ENCODE peak calls at places on chromosomes 11 and 22, in nine cellular contexts. P is MCF 10A; Y is GM06990; M is astrocyte of the spinal cord; F is progenitor cell of endocrine pancreas; D is left ventricle myocardium inferior; L is body of pancreas; N is CD8-positive, alpha-beta T cell; Z is Calu3. J is an unnamed sample.

GRCh38 chr11:15707971-15708370 is 593.2 kb downstream of the INSC start:
- DNase-seq in P (peak), D (peak), Z (peak), N (no peak), L (peak), M (peak), Y (no peak), F (no peak), J (no peak)

GRCh38 chr11:45857834-45858492 is 10.7 kb downstream of the CRY2 start:
- DNase-seq in N (no peak), M (peak), F (no peak), D (peak), L (peak), P (no peak), Z (no peak), Y (no peak), J (no peak)

GRCh38 chr11:73376803-73377629 is 817 bp downstream of the RELT start:
- DNase-seq in D (peak), M (peak), N (peak), P (peak), Y (peak), Z (peak), L (peak), F (peak), J (no peak)

GRCh38 chr22:43060213-43060612 is 29.0 kb downstream of the TTLL1 start:
- DNase-seq in Z (peak), D (no peak), L (no peak), F (peak), P (peak), N (no peak), M (no peak), Y (peak), J (no peak)

GRCh38 chr11:123086315-123086714 is 24.4 kb upstream of the HSPA8 start:
- DNase-seq in P (no peak), Y (no peak), M (no peak), L (no peak), N (no peak), D (no peak), F (no peak), Z (no peak), J (no peak)

GRCh38 chr11:13137778-13138400 is 128.8 kb downstream of the RASSF10 start:
- DNase-seq in P (peak), Y (no peak), Z (no peak), L (no peak), F (no peak), M (no peak), N (no peak), D (no peak), J (no peak)

GRCh38 chr22:32987081-32987631 is 71.0 kb downstream of the SYN3 start:
- DNase-seq in Z (no peak), L (no peak), D (no peak), F (no peak), N (no peak), P (peak), M (no peak), Y (no peak), J (no peak)

GRCh38 chr11:121426476-121427454 is 25.3 kb upstream of the SORL1 start:
- DNase-seq in F (peak), Z (peak), N (peak), Y (peak), D (peak), P (no peak), L (peak), M (no peak), J (no peak)

GRCh38 chr11:83649468-83649915 is 363.3 kb upstream of the CCDC90B start:
- DNase-seq in F (no peak), L (no peak), M (no peak), D (no peak), Z (no peak), N (no peak), P (no peak), Y (no peak), J (no peak)

GRCh38 chr11:60204922-60205321 is 22.0 kb upstream of the MS4A6A start:
- DNase-seq in Y (no peak), F (no peak), P (no peak), N (no peak), L (no peak), D (no peak), M (no peak), Z (no peak), J (no peak)

GRCh38 chr11:72079776-72080325 is 491 bp downstream of the NUMA1 start:
- DNase-seq in P (no peak), N (no peak), Y (no peak), M (no peak), F (no peak), Z (no peak), L (peak), D (no peak), J (no peak)

GRCh38 chr11:32792948-32793475 is 1.4 kb downstream of the CCDC73 start:
- DNase-seq in Z (peak), Y (no peak), N (peak), M (peak), P (peak), L (peak), F (peak), D (peak), J (no peak)

GRCh38 chr22:46126853-46127385 is 23.4 kb upstream of the PPARA start:
- DNase-seq in L (no peak), P (no peak), M (no peak), F (no peak), D (no peak), Z (no peak), N (no peak), Y (no peak), J (no peak)

GRCh38 chr11:109039611-109040010 is 374.7 kb downstream of the DDX10 start:
- DNase-seq in N (no peak), F (no peak), Z (no peak), L (no peak), P (peak), Y (no peak), M (no peak), D (no peak), J (no peak)

GRCh38 chr11:39361557-39361956 is 2097.9 kb downstream of the LRRC4C start:
- DNase-seq in L (no peak), N (no peak), D (no peak), F (no peak), Y (no peak), M (no peak), P (no peak), Z (no peak), J (no peak)

GRCh38 chr22:40215266-40215665 is 37.5 kb downstream of the TNRC6B start:
- DNase-seq in Z (no peak), M (no peak), P (peak), F (no peak), D (peak), N (no peak), L (peak), Y (no peak), J (no peak)

GRCh38 chr22:17994424-17995108 is 29.8 kb downstream of the MICAL3 start:
- DNase-seq in M (no peak), L (no peak), N (no peak), F (no peak), Z (no peak), Y (peak), D (no peak), P (no peak), J (no peak)

GRCh38 chr22:17910561-17911311 is 113.6 kb downstream of the MICAL3 start:
- DNase-seq in D (peak), Y (no peak), N (no peak), F (no peak), L (peak), Z (no peak), M (peak), P (peak), J (no peak)

GRCh38 chr22:47204002-47204979 is 441.8 kb downstream of the TBC1D22A start:
- DNase-seq in Z (no peak), P (no peak), N (no peak), D (no peak), Y (no peak), F (no peak), M (no peak), L (peak), J (no peak)

GRCh38 chr11:122769126-122769780 is 69.0 kb upstream of the CRTAM start:
- DNase-seq in Y (no peak), P (peak), F (no peak), N (no peak), L (no peak), Z (no peak), M (peak), D (no peak), J (no peak)

GRCh38 chr11:77800445-77800844 is 20.1 kb downstream of the RSF1 start:
- DNase-seq in F (no peak), M (no peak), N (no peak), Y (no peak), P (no peak), Z (no peak), D (no peak), L (no peak), J (no peak)

GRCh38 chr22:50498322-50498861 is 9.1 kb downstream of the LMF2 start:
- DNase-seq in M (peak), F (no peak), D (no peak), Y (no peak), L (peak), Z (peak), P (peak), N (peak), J (no peak)

GRCh38 chr11:46367244-46367915 is 14.1 kb upstream of the MDK start:
- DNase-seq in P (peak), N (peak), Z (peak), L (peak), D (peak), M (peak), F (peak), Y (peak), J (no peak)

GRCh38 chr11:76658651-76659650 is 11.6 kb downstream of the LRRC32 start:
- DNase-seq in D (no peak), Z (no peak), M (no peak), L (no peak), N (no peak), Y (no peak), P (no peak), F (no peak), J (no peak)

GRCh38 chr11:106813803-106814202 is 204.5 kb downstream of the GUCY1A2 start:
- DNase-seq in L (no peak), N (no peak), D (no peak), M (no peak), F (no peak), P (no peak), Y (no peak), Z (no peak), J (no peak)

GRCh38 chr11:113562981-113563461 is 87.8 kb upstream of the DRD2 start:
- DNase-seq in L (no peak), P (no peak), D (no peak), M (no peak), Z (no peak), N (no peak), Y (no peak), F (no peak), J (no peak)

GRCh38 chr11:4061700-4062099 is 32.9 kb upstream of the RRM1 start:
- DNase-seq in N (no peak), Y (no peak), P (no peak), L (no peak), F (no peak), M (no peak), D (no peak), Z (no peak), J (no peak)

GRCh38 chr11:106077609-106078517 is at the start of gene AASDHPPT:
- DNase-seq in N (no peak), P (peak), Y (no peak), Z (peak), L (peak), D (no peak), M (peak), F (no peak), J (no peak)

GRCh38 chr11:44426958-44427357 is 117.0 kb upstream of the ALX4 start:
- DNase-seq in L (no peak), Y (no peak), D (no peak), F (no peak), M (no peak), Z (no peak), N (no peak), P (no peak), J (no peak)

GRCh38 chr11:44426119-44426518 is 116.2 kb upstream of the ALX4 start:
- DNase-seq in D (no peak), Z (no peak), Y (no peak), P (no peak), N (no peak), F (no peak), M (no peak), L (no peak), J (no peak)

GRCh38 chr11:44434191-44434590 is 124.3 kb upstream of the ALX4 start:
- DNase-seq in Y (no peak), D (no peak), P (no peak), F (no peak), Z (no peak), M (no peak), N (no peak), L (no peak), J (no peak)

GRCh38 chr11:44427432-44427831 is 117.5 kb upstream of the ALX4 start:
- DNase-seq in M (no peak), N (no peak), L (no peak), F (no peak), Z (peak), P (peak), D (no peak), Y (no peak), J (no peak)

GRCh38 chr11:44430140-44430539 is 120.2 kb upstream of the ALX4 start:
- DNase-seq in P (peak), D (no peak), Y (no peak), F (no peak), Z (no peak), M (no peak), N (no peak), L (no peak), J (no peak)
- TF ChIP-seq CTCF in P (no peak), D (no peak), Y (no peak), F (no peak), Z (no peak), M (no peak), N (no peak), L (no peak), J (no peak)

GRCh38 chr11:34084637-34085036 is 20.8 kb upstream of the NAT10 start:
- DNase-seq in Z (no peak), P (no peak), Y (no peak), D (no peak), N (no peak), M (no peak), L (no peak), F (no peak), J (no peak)

GRCh38 chr11:34091825-34092224 is 13.6 kb upstream of the NAT10 start:
- DNase-seq in F (no peak), N (no peak), M (no peak), L (no peak), P (no peak), Y (no peak), D (no peak), Z (no peak), J (no peak)

GRCh38 chr11:34086554-34087278 is 18.7 kb upstream of the NAT10 start:
- DNase-seq in Y (no peak), F (no peak), P (no peak), D (no peak), M (peak), L (no peak), Z (no peak), N (no peak), J (no peak)
- TF ChIP-seq CTCF in Y (no peak), F (no peak), P (no peak), D (no peak), M (no peak), L (no peak), Z (no peak), N (no peak), J (no peak)

DNA sequence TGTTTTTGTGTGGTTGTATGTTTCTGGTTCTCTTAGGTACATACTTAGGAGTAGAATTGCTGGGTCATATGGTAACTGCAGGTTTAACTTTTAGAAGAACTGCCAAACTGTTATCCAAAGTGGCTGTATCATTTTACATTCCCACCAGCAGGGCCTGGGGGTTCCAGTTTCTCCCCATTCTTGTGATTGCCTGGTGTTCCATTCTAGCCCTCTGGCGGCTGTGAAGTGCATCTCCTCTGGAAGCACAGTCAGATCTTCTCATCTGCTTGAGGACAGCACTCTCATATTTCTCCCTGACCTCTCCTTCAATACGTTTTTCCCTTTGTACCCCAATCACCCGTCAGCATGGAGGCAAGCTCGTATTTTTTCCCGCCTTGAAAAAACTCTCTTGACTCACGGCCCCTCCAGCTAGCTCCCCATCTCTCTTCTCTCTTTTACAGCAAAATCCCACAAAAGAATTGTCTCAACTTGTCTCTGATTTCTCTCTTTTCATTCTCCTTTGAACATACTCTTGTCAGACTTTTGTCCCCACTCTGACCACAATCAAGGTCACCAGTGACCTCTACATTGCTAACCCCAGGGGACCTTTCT is 56.8 kb upstream of the THY1 start:
- DNase-seq in M (peak), N (no peak), L (no peak), D (no peak), Z (no peak), F (no peak), P (peak), Y (no peak), J (no peak)
- TF ChIP-seq CTCF in M (peak), N (no peak), L (no peak), D (peak), Z (no peak), F (peak), P (no peak), Y (peak), J (no peak)

GRCh38 chr11:25612806-25613205 is 719.1 kb upstream of the ANO3 start:
- DNase-seq in N (no peak), Z (no peak), D (no peak), F (no peak), P (no peak), M (no peak), Y (no peak), L (no peak), J (no peak)

GRCh38 chr11:25615841-25616240 is 716.1 kb upstream of the ANO3 start:
- DNase-seq in F (no peak), L (no peak), Y (no peak), N (no peak), D (no peak), M (no peak), Z (no peak), P (no peak), J (no peak)

GRCh38 chr11:25613899-25614298 is 718.0 kb upstream of the ANO3 start:
- DNase-seq in L (no peak), P (no peak), Z (no peak), F (no peak), Y (no peak), D (no peak), M (no peak), N (no peak), J (no peak)

GRCh38 chr11:25615076-25615475 is 716.9 kb upstream of the ANO3 start:
- DNase-seq in N (no peak), Y (no peak), P (no peak), L (no peak), F (no peak), M (no peak), Z (no peak), D (no peak), J (no peak)
- TF ChIP-seq CTCF in N (no peak), Y (no peak), P (no peak), L (no peak), F (no peak), M (no peak), Z (no peak), D (no peak), J (no peak)

GRCh38 chr22:35352214-35353111 is 28.4 kb upstream of the HMOX1 start:
- DNase-seq in N (peak), Y (peak), Z (peak), L (peak), P (no peak), M (no peak), D (peak), F (no peak), J (peak)
- TF ChIP-seq CTCF in N (peak), Y (peak), Z (peak), L (no peak), P (no peak), M (no peak), D (no peak), F (peak), J (no peak)

GRCh38 chr11:11148104-11148509 is 204.9 kb downstream of the CSNK2A3 start:
- DNase-seq in P (peak), N (no peak), D (peak), F (no peak), L (peak), M (peak), Z (peak), Y (no peak), J (no peak)
- TF ChIP-seq CTCF in P (no peak), N (no peak), D (peak), F (peak), L (no peak), M (peak), Z (no peak), Y (peak), J (peak)

DNA sequence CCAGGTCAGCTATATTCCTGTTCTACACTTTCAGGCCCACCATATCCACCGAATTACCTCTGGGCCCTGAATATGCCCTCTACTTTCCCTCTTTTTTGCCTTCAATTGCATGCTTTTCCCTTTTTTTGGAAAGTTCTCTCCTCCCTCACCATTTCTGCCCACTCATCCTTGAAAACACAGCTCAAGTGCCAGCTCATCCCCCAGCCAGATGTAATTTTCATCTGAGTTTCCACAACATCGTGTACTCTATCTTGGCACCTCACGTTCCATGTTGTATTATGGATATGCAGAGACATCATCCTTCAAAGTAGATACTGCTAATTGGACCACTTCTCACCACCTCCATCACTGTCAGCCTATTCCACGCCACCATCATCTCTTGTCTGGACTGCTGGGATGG is 129.8 kb upstream of the HSD17B12 start:
- DNase-seq in M (no peak), L (no peak), Z (no peak), F (no peak), D (no peak), N (no peak), P (no peak), Y (no peak), J (no peak)
- TF ChIP-seq CTCF in M (no peak), L (no peak), Z (no peak), F (no peak), D (no peak), N (no peak), P (no peak), Y (no peak), J (no peak)

DNA sequence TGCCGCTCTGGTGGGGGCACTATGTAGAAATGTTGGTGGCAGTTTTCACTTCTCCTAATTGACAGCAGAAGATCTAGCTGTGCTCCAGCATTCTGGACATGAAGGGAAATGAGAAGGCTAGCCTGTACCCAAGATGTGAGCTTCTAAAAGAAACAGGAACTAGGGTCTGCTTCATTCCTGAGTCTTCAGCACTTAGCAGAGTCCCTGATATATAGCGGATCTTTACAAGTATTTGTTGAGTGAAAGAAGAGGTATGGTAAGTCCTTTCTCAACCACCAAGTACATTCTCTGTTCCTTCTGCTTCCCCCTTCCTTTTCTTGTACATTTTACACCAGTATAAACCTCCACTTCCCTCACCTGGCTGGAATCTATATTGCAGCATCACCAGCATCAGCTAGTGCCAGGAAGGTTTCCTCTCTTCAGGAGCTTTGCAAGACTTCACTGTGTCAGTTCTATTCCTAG is 408.3 kb upstream of the CADM1 start:
- DNase-seq in Z (no peak), M (peak), D (no peak), N (no peak), Y (peak), P (no peak), L (no peak), F (no peak), J (no peak)
- TF ChIP-seq CTCF in Z (no peak), M (peak), D (peak), N (no peak), Y (peak), P (no peak), L (no peak), F (peak), J (no peak)

DNA sequence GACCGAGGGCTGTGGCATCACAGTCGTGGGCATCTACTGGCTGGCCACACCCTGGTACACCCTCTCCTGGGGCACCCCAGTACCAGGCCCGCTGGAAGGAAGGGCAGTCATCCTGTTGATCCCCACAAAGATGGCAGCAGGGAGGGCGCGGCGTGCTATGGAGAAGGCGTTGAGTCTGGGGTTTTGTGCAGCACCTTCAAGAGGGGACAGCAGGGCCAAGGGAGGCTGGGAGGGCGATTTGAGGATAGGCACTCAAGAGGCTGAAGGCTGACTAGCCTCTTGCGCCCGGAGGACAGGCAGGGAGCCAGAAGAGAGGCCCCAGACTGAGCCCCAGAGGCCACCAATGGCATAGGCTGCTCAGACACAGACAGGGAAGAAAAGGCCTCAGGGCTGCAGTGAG is 2.2 kb upstream of the BRSK2 start:
- DNase-seq in F (no peak), Z (no peak), N (no peak), Y (no peak), M (no peak), P (no peak), D (no peak), L (peak), J (no peak)
- TF ChIP-seq CTCF in F (no peak), Z (no peak), N (no peak), Y (no peak), M (no peak), P (no peak), D (no peak), L (no peak), J (no peak)

GRCh38 chr11:12118940-12119339 is 8.6 kb downstream of the MICAL2 start:
- DNase-seq in Z (no peak), Y (no peak), P (no peak), L (no peak), D (no peak), N (no peak), F (no peak), M (no peak), J (no peak)
- TF ChIP-seq CTCF in Z (no peak), Y (no peak), P (no peak), L (no peak), D (peak), N (no peak), F (no peak), M (no peak), J (no peak)

J was measured in esophagus squamous epithelium.